ENCODE peak calls at places on chromosomes 16 and 17, in four cellular contexts. U, N, G and F are unnamed samples.

GRCh38 chr16:13376174-13376573 is 474.8 kb downstream of the SHISA9 start:
- DNase-seq in U (no peak), G (no peak), N (no peak), F (no peak)

GRCh38 chr17:34167359-34167758 is 87.7 kb upstream of the CCL2 start:
- DNase-seq in N (no peak), G (no peak), U (peak), F (no peak)

GRCh38 chr17:79619196-79619595 is 8.3 kb upstream of the RBFOX3 start:
- DNase-seq in U (no peak), N (no peak), G (no peak), F (peak)

GRCh38 chr16:35525979-35526590 is 2066.7 kb downstream of the TP53TG3F start:
- DNase-seq in G (no peak), N (no peak), U (no peak), F (no peak)

GRCh38 chr17:71111460-71111859 is 942.1 kb downstream of the KCNJ2 start:
- DNase-seq in U (no peak), G (peak), N (no peak), F (no peak)

GRCh38 chr17:37592291-37592690 is 16.9 kb downstream of the SYNRG start:
- DNase-seq in U (peak), N (no peak), G (no peak), F (no peak)

GRCh38 chr16:19884021-19884485 is 595 bp downstream of the GPRC5B start:
- DNase-seq in U (no peak), G (no peak), N (no peak), F (no peak)

GRCh38 chr17:17062356-17062755 is 20.1 kb downstream of the MPRIP start:
- DNase-seq in U (no peak), G (no peak), N (no peak), F (no peak)

GRCh38 chr16:80723981-80724380 is 80.4 kb downstream of the CDYL2 start:
- DNase-seq in N (no peak), G (no peak), U (no peak), F (no peak)

GRCh38 chr16:1863681-1864460 is 8.1 kb downstream of the MEIOB start:
- DNase-seq in N (no peak), G (peak), U (peak), F (no peak)

GRCh38 chr17:1351967-1352366 is 48.1 kb downstream of the YWHAE start:
- DNase-seq in G (no peak), U (no peak), N (no peak), F (no peak)

GRCh38 chr16:16036359-16036792 is 87.0 kb downstream of the ABCC1 start:
- DNase-seq in N (no peak), U (no peak), G (no peak), F (no peak)

GRCh38 chr17:8189041-8189710 is 804 bp downstream of the BORCS6 start:
- DNase-seq in U (peak), N (no peak), G (no peak), F (no peak)

GRCh38 chr17:73711184-73711583 is 66.9 kb upstream of the SDK2 start:
- DNase-seq in U (no peak), N (no peak), G (no peak), F (no peak)

GRCh38 chr17:29807520-29808361 is 122.3 kb downstream of the SSH2 start:
- DNase-seq in N (peak), G (peak), U (peak), F (no peak)

GRCh38 chr16:83615131-83615530 is 192.6 kb upstream of the HSBP1 start:
- DNase-seq in N (no peak), U (no peak), G (no peak), F (no peak)

GRCh38 chr16:13503960-13504635 is 415.9 kb upstream of the ERCC4 start:
- DNase-seq in G (no peak), U (no peak), N (no peak), F (no peak)

GRCh38 chr16:2512920-2513404 is 790 bp upstream of the ATP6V0C start:
- DNase-seq in G (no peak), N (no peak), U (no peak), F (no peak)

GRCh38 chr17:30472238-30472890 is 4.8 kb upstream of the GOSR1 start:
- DNase-seq in G (no peak), U (no peak), N (no peak), F (no peak)

GRCh38 chr16:69150146-69150865 is 17.9 kb downstream of the UTP4 start:
- DNase-seq in U (peak), N (peak), G (peak), F (no peak)

GRCh38 chr17:7417056-7417655 is 3.0 kb upstream of the SPEM1 start:
- DNase-seq in G (no peak), N (no peak), U (no peak), F (no peak)

GRCh38 chr16:11631214-11631613 is 37.0 kb upstream of the SNN start:
- DNase-seq in N (no peak), G (no peak), U (no peak), F (no peak)

GRCh38 chr16:84937196-84937935 is 74.0 kb downstream of the ZDHHC7 start:
- DNase-seq in N (no peak), U (no peak), G (no peak), F (no peak)

GRCh38 chr16:51701025-51701424 is 550.0 kb upstream of the SALL1 start:
- DNase-seq in N (no peak), U (no peak), G (no peak), F (no peak)

GRCh38 chr17:7261377-7262191 is 694 bp downstream of the CLDN7 start:
- DNase-seq in G (no peak), U (no peak), N (no peak), F (no peak)

GRCh38 chr17:64066709-64067108 is 46.3 kb upstream of the ICAM2 start:
- DNase-seq in U (no peak), G (no peak), N (no peak), F (no peak)

GRCh38 chr16:85602831-85603755 is 10.0 kb upstream of the GSE1 start:
- DNase-seq in N (no peak), G (no peak), U (no peak), F (no peak)

GRCh38 chr17:4297351-4297750 is 33.6 kb upstream of the ANKFY1 start:
- DNase-seq in N (no peak), U (no peak), G (no peak), F (no peak)

GRCh38 chr17:53344778-53345177 is 477.9 kb upstream of the KIF2B start:
- DNase-seq in N (no peak), G (no peak), U (no peak), F (no peak)

GRCh38 chr16:24617502-24617901 is 78.1 kb downstream of the RBBP6 start:
- DNase-seq in G (no peak), N (no peak), U (no peak), F (no peak)
- TF ChIP-seq CTCF in G (no peak), N (no peak), U (no peak), F (no peak)

DNA sequence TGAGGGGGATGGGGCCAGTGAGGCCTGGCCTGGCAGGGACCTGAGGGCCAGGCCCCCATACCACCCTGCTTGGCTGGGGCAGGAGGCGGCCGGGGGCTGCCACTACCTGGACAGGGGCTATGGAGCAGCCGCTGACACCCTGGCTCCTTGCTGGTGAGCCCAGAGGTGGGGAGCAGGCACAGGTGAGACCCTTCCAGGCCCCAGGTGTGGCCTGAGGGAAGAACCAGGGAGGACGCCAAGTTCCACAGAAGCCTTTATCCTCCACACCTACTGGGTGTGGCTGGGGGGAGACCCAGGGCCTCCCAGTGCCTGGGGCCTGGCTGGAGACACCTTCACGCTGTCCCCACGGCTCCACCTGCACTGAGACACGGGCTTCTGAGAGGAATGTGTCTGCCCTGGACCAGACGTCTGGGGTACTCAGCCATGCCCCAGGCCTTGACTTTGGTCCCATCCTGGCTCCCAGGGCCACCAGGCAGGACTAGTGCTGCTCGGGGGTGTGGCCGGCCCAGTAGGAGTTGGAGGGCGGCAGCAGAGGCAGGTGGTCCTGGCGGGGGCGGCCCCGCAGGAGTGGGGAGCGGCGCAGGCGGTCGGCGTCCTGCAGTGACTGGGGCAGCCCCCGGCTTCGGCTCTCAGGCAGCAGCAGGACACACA is 4.7 kb downstream of the SLC22A31 start:
- DNase-seq in G (no peak), N (no peak), U (no peak), F (no peak)
- TF ChIP-seq CTCF in G (no peak), N (no peak), U (no peak), F (no peak)

DNA sequence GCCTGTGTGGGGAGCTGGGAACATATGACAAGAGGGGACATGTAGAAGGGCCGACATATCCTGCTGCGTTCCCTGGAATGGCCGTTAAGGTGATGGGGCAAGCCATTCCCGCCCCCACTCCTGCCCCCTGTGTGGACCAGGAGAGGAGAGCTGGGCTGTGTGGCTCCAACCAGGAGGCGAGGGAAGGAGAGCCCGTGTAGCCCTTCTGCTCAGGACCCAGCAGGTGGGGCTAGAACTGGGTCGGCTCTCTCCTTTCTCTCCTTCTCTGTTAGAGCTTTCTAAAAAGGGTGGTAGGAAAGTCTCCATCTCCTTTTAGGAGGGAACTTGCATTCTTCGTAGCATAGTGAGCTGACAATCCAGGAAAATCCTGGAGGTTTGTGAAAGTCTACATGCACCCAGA is 12.8 kb downstream of the SPHK1 start:
- DNase-seq in G (no peak), N (no peak), U (no peak), F (no peak)
- TF ChIP-seq CTCF in G (no peak), N (no peak), U (no peak), F (no peak)

DNA sequence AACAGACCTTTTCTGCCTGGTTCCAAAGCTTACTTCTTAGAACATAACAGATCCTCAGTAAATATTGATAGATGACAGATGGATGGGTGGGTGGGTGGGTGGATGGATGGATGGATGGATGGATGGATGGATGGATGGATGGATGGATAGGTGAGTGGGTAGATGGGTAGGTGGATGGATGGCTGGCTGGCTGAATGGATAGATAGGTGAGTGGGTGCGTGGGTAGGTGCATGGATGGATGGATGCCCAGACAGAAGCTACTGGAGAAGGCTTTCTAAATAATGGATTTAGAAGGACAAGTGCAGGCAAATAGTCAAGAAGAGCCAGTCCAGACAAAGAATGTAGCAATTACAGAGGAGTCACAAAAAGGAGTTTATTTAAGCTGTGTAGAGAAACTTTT is 19.6 kb downstream of the SCNN1G start:
- DNase-seq in G (no peak), N (no peak), U (no peak), F (no peak)
- TF ChIP-seq CTCF in G (no peak), N (no peak), U (no peak), F (no peak)

GRCh38 chr17:9402590-9403199 is 172.9 kb downstream of the STX8 start:
- DNase-seq in N (no peak), G (peak), U (peak), F (no peak)
- TF ChIP-seq CTCF in N (no peak), G (peak), U (peak), F (peak)

DNA sequence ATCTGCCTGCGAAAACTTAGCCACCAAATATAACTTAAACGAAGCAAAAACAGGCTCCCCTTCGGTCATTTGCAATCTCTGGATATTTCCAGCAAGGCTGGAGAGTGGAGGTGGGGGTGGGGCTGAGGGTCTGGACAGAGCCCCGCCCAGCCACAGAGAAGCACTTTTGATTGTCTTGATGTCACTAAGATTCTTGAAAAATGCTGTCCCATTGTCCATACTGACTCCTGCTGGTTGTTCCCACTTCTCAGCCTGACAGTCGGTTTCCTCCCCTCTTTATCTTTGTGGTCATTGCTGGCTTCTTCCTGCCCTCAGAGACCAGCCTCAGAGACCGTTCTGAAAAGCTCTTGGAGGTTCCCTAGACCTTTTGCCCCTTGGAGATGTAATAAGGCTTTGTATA is 95.0 kb upstream of the DNAH9 start:
- DNase-seq in U (no peak), G (no peak), N (no peak), F (no peak)
- TF ChIP-seq CTCF in U (no peak), G (no peak), N (no peak), F (no peak)